ENCODE peak calls at places on chromosomes 11 and 22, in nine cellular contexts. X, Z, C, L, D, A, T, O and Q are unnamed samples.

GRCh38 chr22:43260818-43261217 is 73.9 kb upstream of the TTLL12 start:
- DNase-seq in X (no peak), Z (no peak), C (no peak), L (no peak), D (no peak), A (no peak), T (no peak), O (no peak), Q (no peak)

GRCh38 chr11:74749127-74749964 is 697 bp downstream of the RNF169 start:
- DNase-seq in X (peak), Z (peak), C (peak), L (no peak), D (peak), A (peak), T (peak), O (peak), Q (peak)

GRCh38 chr11:120061761-120062560 is 76.0 kb downstream of the TRIM29 start:
- DNase-seq in X (no peak), Z (no peak), C (no peak), L (no peak), D (peak), A (no peak), T (peak), O (no peak), Q (no peak)

GRCh38 chr11:65903068-65903481 is 2.9 kb upstream of the FOSL1 start:
- DNase-seq in X (no peak), Z (no peak), C (no peak), L (no peak), D (peak), A (no peak), T (no peak), O (peak), Q (peak)

GRCh38 chr11:75768909-75769771 is 562 bp downstream of the DGAT2 start:
- DNase-seq in X (peak), Z (no peak), C (peak), L (no peak), D (peak), A (no peak), T (no peak), O (no peak), Q (no peak)

GRCh38 chr11:128685383-128686044 is 8.4 kb upstream of the FLI1 start:
- DNase-seq in X (no peak), Z (no peak), C (no peak), L (no peak), D (peak), A (no peak), T (no peak), O (no peak), Q (no peak)

GRCh38 chr22:38433871-38434270 is 21.1 kb downstream of the KCNJ4 start:
- DNase-seq in X (no peak), Z (no peak), C (no peak), L (no peak), D (no peak), A (no peak), T (no peak), O (no peak), Q (no peak)

GRCh38 chr11:108368134-108368533 is 99.2 kb downstream of the C11orf65 start:
- DNase-seq in X (no peak), Z (no peak), C (no peak), L (no peak), D (no peak), A (no peak), T (no peak), O (no peak), Q (no peak)

GRCh38 chr11:69437001-69437875 is 44.2 kb upstream of the LINC01488 start:
- DNase-seq in X (no peak), Z (no peak), C (no peak), L (no peak), D (peak), A (no peak), T (no peak), O (peak), Q (peak)

GRCh38 chr11:86595401-86595800 is 77.0 kb downstream of the ME3 start:
- DNase-seq in X (no peak), Z (no peak), C (no peak), L (no peak), D (no peak), A (no peak), T (no peak), O (no peak), Q (no peak)

GRCh38 chr11:44016129-44016528 is 31.7 kb upstream of the ACCSL start:
- DNase-seq in X (no peak), Z (no peak), C (no peak), L (no peak), D (no peak), A (no peak), T (no peak), O (peak), Q (no peak)

GRCh38 chr11:3807856-3808845 is at the start of gene PGAP2:
- DNase-seq in X (peak), Z (peak), C (peak), L (peak), D (peak), A (peak), T (peak), O (peak), Q (peak)

GRCh38 chr22:36463783-36464184 is 17.7 kb downstream of the TXN2 start:
- DNase-seq in X (no peak), Z (no peak), C (no peak), L (no peak), D (no peak), A (no peak), T (no peak), O (no peak), Q (no peak)

GRCh38 chr11:2932850-2933251 is 3.6 kb upstream of the PHLDA2 start:
- DNase-seq in X (no peak), Z (no peak), C (no peak), L (peak), D (no peak), A (no peak), T (no peak), O (no peak), Q (no peak)

GRCh38 chr11:69497221-69497787 is 15.8 kb downstream of the LINC01488 start:
- DNase-seq in X (no peak), Z (no peak), C (no peak), L (peak), D (peak), A (no peak), T (peak), O (peak), Q (peak)

GRCh38 chr22:42863349-42863911 is 6.4 kb upstream of the ARFGAP3 start:
- DNase-seq in X (peak), Z (no peak), C (no peak), L (no peak), D (no peak), A (peak), T (no peak), O (peak), Q (peak)